ENCODE peak calls at places on chromosome 14, in eight cellular contexts. F is NCI-H82; I is activated CD4-positive, alpha-beta T cell treated with anti-CD3 and anti-CD28 coated beads for 48 hours; B is iPS-NIHi11; R is fibroblast of the conjunctiva; A is HS-5; N is AG10803; E is breast epithelium. L is an unnamed sample.

GRCh38 chr14:21840765-21841164 is 167.1 kb upstream of the OR4E1 start:
- DNase-seq in B (no peak), N (no peak), A (no peak), I (no peak), R (no peak), F (peak; percentile 88), E (no peak), L (no peak)

GRCh38 chr14:55000381-55000780 is 26.5 kb downstream of the WDHD1 start:
- DNase-seq in B (no peak), A (no peak), R (peak; percentile 3), E (no peak), F (no peak), I (no peak), N (peak; percentile 28), L (no peak)

GRCh38 chr14:91545204-91545603 is 35.1 kb upstream of the PPP4R3A start:
- DNase-seq in A (no peak), B (no peak), E (no peak), I (no peak), F (no peak), N (no peak), R (no peak), L (no peak)

GRCh38 chr14:20934148-20934762 is 21.0 kb upstream of the RNASE2 start:
- DNase-seq in A (no peak), F (peak; percentile 50), N (peak; percentile 9), E (no peak), I (peak; percentile 68), R (no peak), B (peak; percentile 87), L (no peak)

GRCh38 chr14:102125546-102125945 is 14.2 kb upstream of the WDR20 start:
- DNase-seq in N (no peak), E (no peak), B (no peak), I (no peak), R (no peak), A (no peak), F (no peak), L (no peak)

GRCh38 chr14:100422556-100423420 is 99.6 kb downstream of the SLC25A47 start:
- DNase-seq in I (no peak), E (no peak), F (no peak), A (no peak), B (no peak), N (peak; percentile 46), R (peak; percentile 16), L (no peak)

GRCh38 chr14:71711619-71712018 is 220.6 kb upstream of the RGS6 start:
- DNase-seq in N (peak; percentile 97), E (peak; percentile 41), F (peak; percentile 78), R (peak; percentile 90), I (no peak), B (peak; percentile 23), A (no peak), L (no peak)

GRCh38 chr14:76876076-76876475 is 49.9 kb downstream of the LRRC74A start:
- DNase-seq in R (peak; percentile 50), A (peak; percentile 22), E (peak; percentile 43), F (peak; percentile 79), N (peak; percentile 67), I (peak; percentile 60), B (peak; percentile 88), L (peak; percentile 17)

GRCh38 chr14:31572955-31573354 is 11.8 kb downstream of the NUBPL start:
- DNase-seq in N (no peak), E (no peak), R (no peak), A (no peak), B (no peak), I (no peak), F (no peak), L (no peak)

GRCh38 chr14:53953002-53953827 is 3.4 kb downstream of the BMP4 start:
- DNase-seq in F (peak; percentile 62), I (peak; percentile 20), R (peak; percentile 61), E (peak; percentile 72), N (peak; percentile 33), A (no peak), B (peak; percentile 85), L (no peak)

L was measured in keratinocyte.